ENCODE peak calls at places on chromosome 16, in six cellular contexts. One of them, this sample, is unnamed.
A peak's percentile ranks its signal among the peaks of the same experiment; 100 is the strongest.

GRCh38 chr16:49470550-49470949 is 96.9 kb downstream of the C16orf78 start:
- DNase-seq in AG08395: no peak
- DNase-seq in progenitor cell of endocrine pancreas: no peak
- DNase-seq in mesothelial cell of epicardium: no peak
- DNase-seq in AG09309: no peak
- DNase-seq in aorta: no peak
- DNase-seq in this sample: no peak

GRCh38 chr16:77402672-77403071 is 32.2 kb downstream of the ADAMTS18 start:
- DNase-seq in progenitor cell of endocrine pancreas: no peak
- DNase-seq in AG08395: no peak
- DNase-seq in AG09309: no peak
- DNase-seq in aorta: no peak
- DNase-seq in mesothelial cell of epicardium: no peak
- DNase-seq in this sample: no peak

GRCh38 chr16:50102046-50102756 is 36.4 kb downstream of the HEATR3 start:
- DNase-seq in AG08395: peak; percentile 77
- DNase-seq in aorta: no peak
- DNase-seq in mesothelial cell of epicardium: no peak
- DNase-seq in progenitor cell of endocrine pancreas: no peak
- DNase-seq in AG09309: peak; percentile 42
- DNase-seq in this sample: peak; percentile 86

GRCh38 chr16:87790278-87791023 is 24.7 kb upstream of the KLHDC4 start:
- DNase-seq in AG08395: no peak
- DNase-seq in mesothelial cell of epicardium: no peak
- DNase-seq in aorta: no peak
- DNase-seq in progenitor cell of endocrine pancreas: no peak
- DNase-seq in AG09309: no peak
- DNase-seq in this sample: peak; percentile 34

GRCh38 chr16:87765473-87765775 is 362 bp downstream of the KLHDC4 start:
- DNase-seq in progenitor cell of endocrine pancreas: no peak
- DNase-seq in aorta: no peak
- DNase-seq in mesothelial cell of epicardium: no peak
- DNase-seq in AG08395: no peak
- DNase-seq in AG09309: no peak
- DNase-seq in this sample: peak; percentile 21

GRCh38 chr16:68408967-68409366 is 39.3 kb downstream of the SMPD3 start:
- DNase-seq in progenitor cell of endocrine pancreas: no peak
- DNase-seq in AG08395: no peak
- DNase-seq in aorta: no peak
- DNase-seq in mesothelial cell of epicardium: no peak
- DNase-seq in AG09309: no peak
- DNase-seq in this sample: no peak

GRCh38 chr16:89534147-89534788 is 26.1 kb downstream of the SPG7 start:
- DNase-seq in aorta: peak; percentile 68
- DNase-seq in mesothelial cell of epicardium: no peak
- DNase-seq in AG08395: peak; percentile 37
- DNase-seq in progenitor cell of endocrine pancreas: no peak
- DNase-seq in AG09309: peak; percentile 17
- DNase-seq in this sample: no peak

GRCh38 chr16:4661661-4662060 is 31.7 kb upstream of the NUDT16L1 start:
- DNase-seq in AG09309: no peak
- DNase-seq in aorta: no peak
- DNase-seq in mesothelial cell of epicardium: no peak
- DNase-seq in progenitor cell of endocrine pancreas: no peak
- DNase-seq in AG08395: no peak
- DNase-seq in this sample: no peak

GRCh38 chr16:75304521-75305363 is 53.3 kb upstream of the BCAR1 start:
- DNase-seq in mesothelial cell of epicardium: no peak
- DNase-seq in progenitor cell of endocrine pancreas: no peak
- DNase-seq in AG08395: peak; percentile 86
- DNase-seq in aorta: peak; percentile 76
- DNase-seq in AG09309: peak; percentile 90
- DNase-seq in this sample: peak; percentile 91

GRCh38 chr16:85453179-85453678 is 159.9 kb upstream of the GSE1 start:
- DNase-seq in AG09309: no peak
- DNase-seq in AG08395: no peak
- DNase-seq in progenitor cell of endocrine pancreas: no peak
- DNase-seq in aorta: no peak
- DNase-seq in mesothelial cell of epicardium: no peak
- DNase-seq in this sample: no peak

GRCh38 chr16:11738742-11739544 is 3.7 kb downstream of the TXNDC11 start:
- DNase-seq in mesothelial cell of epicardium: no peak
- DNase-seq in AG08395: no peak
- DNase-seq in progenitor cell of endocrine pancreas: no peak
- DNase-seq in AG09309: no peak
- DNase-seq in aorta: no peak
- DNase-seq in this sample: no peak